ENCODE peak calls at places on chromosomes 1 and 21, in nine cellular contexts. X is DND-41; A is SK-N-SH; H is CD8-positive, alpha-beta memory T cell; Z is caudate nucleus; J is heart left ventricle; Q is IMR-90; E is tibial artery; M is psoas muscle. Y is an unnamed sample.

GRCh38 chr1:15885701-15886612 is 38.5 kb downstream of the SPEN start:
- DNase-seq in X (no peak), A (peak), H (no peak), Z (peak), J (peak), Q (peak), E (peak), M (peak), Y (peak)

GRCh38 chr1:46718727-46719622 is at the start of gene EFCAB14:
- DNase-seq in X (peak), A (peak), H (peak), Z (peak), J (peak), Q (peak), E (peak), M (peak), Y (peak)

GRCh38 chr21:14752006-14752909 is 206.1 kb upstream of the SAMSN1 start:
- DNase-seq in X (no peak), A (no peak), H (no peak), Z (no peak), J (no peak), Q (no peak), E (no peak), M (no peak), Y (no peak)

GRCh38 chr1:203364013-203364730 is 13.2 kb upstream of the FMOD start:
- DNase-seq in X (no peak), A (peak), H (no peak), Z (no peak), J (peak), Q (no peak), E (peak), M (no peak), Y (no peak)

GRCh38 chr1:190494451-190494850 is 16.8 kb upstream of the BRINP3 start:
- DNase-seq in X (no peak), A (no peak), H (no peak), Z (no peak), J (no peak), Q (no peak), E (no peak), M (no peak), Y (no peak)

GRCh38 chr1:63640633-63641567 is 47.7 kb downstream of the PGM1 start:
- DNase-seq in X (no peak), A (no peak), H (no peak), Z (no peak), J (no peak), Q (no peak), E (no peak), M (no peak), Y (no peak)

GRCh38 chr1:35047188-35047858 is 15.6 kb upstream of the ZMYM6 start:
- DNase-seq in X (no peak), A (no peak), H (no peak), Z (no peak), J (no peak), Q (peak), E (no peak), M (no peak), Y (no peak)

GRCh38 chr1:84277343-84278059 is 24.0 kb upstream of the SAMD13 start:
- DNase-seq in X (no peak), A (no peak), H (no peak), Z (no peak), J (no peak), Q (peak), E (no peak), M (no peak), Y (no peak)

GRCh38 chr1:97192872-97193572 is 471.4 kb downstream of the PTBP2 start:
- DNase-seq in X (no peak), A (no peak), H (no peak), Z (no peak), J (no peak), Q (peak), E (no peak), M (no peak), Y (no peak)

GRCh38 chr1:82562448-82562847 is 761.7 kb downstream of the ADGRL2 start:
- DNase-seq in X (no peak), A (no peak), H (no peak), Z (no peak), J (no peak), Q (no peak), E (no peak), M (no peak), Y (no peak)

GRCh38 chr21:39033878-39034589 is 149.2 kb downstream of the PSMG1 start:
- DNase-seq in X (no peak), A (no peak), H (no peak), Z (no peak), J (peak), Q (no peak), E (no peak), M (no peak), Y (no peak)
- H3K27ac ChIP-seq in X (no peak), A (no peak), H (no peak), Z (no peak), J (no peak), Q (no peak), E (peak), M (no peak), Y (no peak)

DNA sequence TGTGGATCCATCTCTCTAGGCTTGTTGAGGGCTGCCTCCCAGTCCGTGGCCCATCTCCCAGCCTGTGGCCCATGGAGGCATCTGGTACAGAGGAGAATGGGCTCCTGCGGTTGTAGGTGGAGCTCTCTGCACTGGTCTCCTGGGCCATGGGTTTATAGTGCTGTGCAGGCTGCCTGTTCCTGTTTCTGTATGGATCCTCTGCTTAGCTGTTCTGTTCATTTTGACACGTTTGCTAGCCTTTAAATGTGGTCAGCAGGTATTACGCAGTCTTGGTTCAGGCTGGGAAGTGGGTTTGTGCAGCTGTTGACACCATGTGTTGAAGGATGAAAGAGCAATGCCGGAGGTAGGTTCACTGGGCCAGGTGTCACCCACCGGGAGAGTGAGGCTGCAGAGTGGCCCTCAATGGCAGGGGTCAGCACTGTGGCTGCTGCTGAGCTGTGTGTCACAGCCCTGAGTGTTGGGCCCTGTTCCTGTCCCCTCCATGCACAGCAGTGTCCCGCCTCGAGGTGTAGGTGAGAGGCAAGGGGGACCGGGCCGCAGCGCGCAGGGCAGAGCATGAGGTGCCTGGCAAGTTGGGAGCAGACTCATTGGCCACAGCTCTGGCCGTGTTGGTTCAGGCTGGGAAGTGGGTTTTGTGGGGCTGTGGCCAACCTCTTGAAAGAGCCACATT is 39.0 kb downstream of the SNAP47 start:
- DNase-seq in X (no peak), A (no peak), H (no peak), Z (no peak), J (peak), Q (no peak), E (no peak), M (peak), Y (no peak)
- H3K27ac ChIP-seq in X (no peak), A (no peak), H (no peak), Z (peak), J (no peak), Q (no peak), E (no peak), M (no peak), Y (no peak)

GRCh38 chr1:169103443-169103842 is 3.0 kb upstream of the ATP1B1 start:
- DNase-seq in X (no peak), A (no peak), H (no peak), Z (no peak), J (no peak), Q (no peak), E (no peak), M (no peak), Y (no peak)
- H3K27ac ChIP-seq in X (no peak), A (no peak), H (no peak), Z (peak), J (no peak), Q (no peak), E (no peak), M (no peak), Y (peak)

DNA sequence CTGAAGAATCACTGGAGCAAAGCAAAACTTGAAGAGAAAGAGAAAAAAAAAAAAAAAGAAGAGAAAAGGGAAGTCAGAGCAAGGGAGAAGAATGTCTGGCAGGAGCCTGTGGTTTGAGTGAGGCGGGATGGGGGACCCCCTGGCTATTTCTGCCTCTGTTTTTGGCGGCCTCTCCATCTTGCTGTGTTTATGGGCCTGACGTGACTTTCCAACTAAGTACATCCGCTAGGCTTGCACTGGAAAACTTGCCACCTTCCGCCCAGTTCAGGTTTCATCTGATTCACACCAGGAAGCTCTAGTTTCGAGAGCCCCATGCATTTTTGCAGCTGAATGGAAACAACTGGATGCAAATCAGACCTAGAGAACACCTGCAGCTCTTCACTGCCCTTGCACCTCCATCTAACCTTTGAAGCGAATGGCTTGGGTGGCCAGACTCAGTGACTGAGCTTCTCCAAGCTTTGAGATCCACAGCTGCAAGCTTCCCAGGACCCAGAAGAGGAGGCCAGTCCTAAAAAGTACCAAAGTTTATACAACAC is 28.0 kb downstream of the TBX15 start:
- DNase-seq in X (no peak), A (no peak), H (no peak), Z (no peak), J (no peak), Q (no peak), E (no peak), M (peak), Y (no peak)
- H3K27ac ChIP-seq in X (no peak), A (no peak), H (no peak), Z (no peak), J (no peak), Q (no peak), E (peak), M (peak), Y (no peak)

GRCh38 chr1:90068611-90069280 is 73.8 kb downstream of the ZNF326 start:
- DNase-seq in X (no peak), A (no peak), H (no peak), Z (no peak), J (no peak), Q (no peak), E (no peak), M (no peak), Y (no peak)

GRCh38 chr1:90074137-90074536 is 79.2 kb downstream of the ZNF326 start:
- DNase-seq in X (no peak), A (no peak), H (no peak), Z (no peak), J (no peak), Q (no peak), E (no peak), M (no peak), Y (no peak)

GRCh38 chr1:90074555-90075315 is 79.8 kb downstream of the ZNF326 start:
- DNase-seq in X (no peak), A (no peak), H (no peak), Z (no peak), J (no peak), Q (no peak), E (no peak), M (no peak), Y (no peak)
- H3K27ac ChIP-seq in X (no peak), A (no peak), H (no peak), Z (no peak), J (no peak), Q (no peak), E (no peak), M (no peak), Y (no peak)

GRCh38 chr1:156694563-156694962 is 10.8 kb downstream of the CRABP2 start:
- DNase-seq in X (no peak), A (no peak), H (no peak), Z (no peak), J (no peak), Q (no peak), E (no peak), M (no peak), Y (no peak)
- H3K27ac ChIP-seq in X (no peak), A (peak), H (peak), Z (no peak), J (no peak), Q (no peak), E (no peak), M (no peak), Y (no peak)

GRCh38 chr21:35169574-35169973 is 120.5 kb upstream of the RUNX1 start:
- DNase-seq in X (no peak), A (no peak), H (no peak), Z (no peak), J (no peak), Q (no peak), E (no peak), M (no peak), Y (no peak)
- H3K27ac ChIP-seq in X (no peak), A (no peak), H (no peak), Z (no peak), J (no peak), Q (no peak), E (no peak), M (no peak), Y (no peak)

Y was measured in substantia nigra.